ENCODE peak calls at places on chromosomes 6 and 20, in five cellular contexts. L is GM12891, G is breast epithelium, Z is HCT116, T is GM12892. D is an unnamed sample.
A peak's percentile ranks its signal among the peaks of the same experiment; 100 is the strongest.

GRCh38 chr20:46699651-46700359 is 9.6 kb upstream of the SLC2A10 start:
- DNase-seq in L (no peak), G (no peak), Z (no peak), T (no peak), D (no peak)

GRCh38 chr6:150229775-150230561 is 87.1 kb downstream of the PPP1R14C start:
- DNase-seq in L (no peak), G (no peak), Z (no peak), T (no peak), D (no peak)

GRCh38 chr6:2097464-2097863 is 147.9 kb downstream of the GMDS start:
- DNase-seq in L (no peak), G (no peak), Z (no peak), T (no peak), D (no peak)

GRCh38 chr20:7085448-7085847 is 318.0 kb downstream of the BMP2 start:
- DNase-seq in L (no peak), G (no peak), Z (no peak), T (no peak), D (no peak)

GRCh38 chr6:168221497-168222079 is 98.0 kb downstream of the DACT2 start:
- DNase-seq in L (no peak), G (peak; percentile 32), Z (no peak), T (no peak), D (no peak)

GRCh38 chr6:7726416-7727149 is 684 bp downstream of the BMP6 start:
- DNase-seq in L (peak; percentile 37), G (no peak), Z (no peak), T (peak; percentile 42), D (no peak)

GRCh38 chr20:9079038-9079731 is 10.3 kb downstream of the PLCB4 start:
- DNase-seq in L (no peak), G (no peak), Z (no peak), T (no peak), D (no peak)

GRCh38 chr20:30168800-30169138 is 1088.7 kb upstream of the DEFB115 start:
- DNase-seq in L (no peak), G (no peak), Z (no peak), T (no peak), D (no peak)

GRCh38 chr6:128672023-128672422 is 151.6 kb upstream of the PTPRK start:
- DNase-seq in L (no peak), G (no peak), Z (no peak), T (no peak), D (no peak)

GRCh38 chr6:84309336-84309735 is 81.9 kb upstream of the CEP162 start:
- DNase-seq in L (no peak), G (no peak), Z (no peak), T (no peak), D (no peak)

GRCh38 chr6:25257686-25258348 is 21.4 kb upstream of the CARMIL1 start:
- DNase-seq in L (no peak), G (no peak), Z (no peak), T (no peak), D (no peak)

GRCh38 chr20:8764289-8764962 is 304.5 kb upstream of the PLCB4 start:
- DNase-seq in L (no peak), G (no peak), Z (no peak), T (no peak), D (peak; percentile 55)

GRCh38 chr20:48295445-48295903 is 510.2 kb upstream of the SULF2 start:
- DNase-seq in L (no peak), G (peak; percentile 43), Z (peak; percentile 79), T (no peak), D (no peak)

GRCh38 chr6:32843321-32843978 is 397 bp downstream of the PSMB8 start:
- DNase-seq in L (no peak), G (no peak), Z (no peak), T (no peak), D (peak; percentile 15)

GRCh38 chr20:63457737-63458136 is 14.7 kb downstream of the KCNQ2 start:
- DNase-seq in L (no peak), G (peak; percentile 26), Z (no peak), T (no peak), D (no peak)

GRCh38 chr6:150373260-150373701 is 4.5 kb downstream of the IYD start:
- DNase-seq in L (no peak), G (no peak), Z (no peak), T (no peak), D (no peak)

GRCh38 chr6:36757206-36757605 is 59.6 kb downstream of the RAB44 start:
- DNase-seq in L (no peak), G (no peak), Z (no peak), T (no peak), D (no peak)

GRCh38 chr6:165925474-165926156 is 242.0 kb downstream of the TBXT start:
- DNase-seq in L (no peak), G (no peak), Z (no peak), T (no peak), D (no peak)

GRCh38 chr20:32820000-32820697 is 395 bp downstream of the MAPRE1 start:
- DNase-seq in L (peak; percentile 75), G (peak; percentile 41), Z (peak; percentile 15), T (peak; percentile 72), D (peak; percentile 61)

GRCh38 chr20:8223096-8223870 is 91.2 kb downstream of the PLCB1 start:
- DNase-seq in L (no peak), G (no peak), Z (no peak), T (no peak), D (no peak)

GRCh38 chr6:75481936-75482593 is 11.5 kb downstream of the FILIP1 start:
- DNase-seq in L (no peak), G (no peak), Z (no peak), T (no peak), D (no peak)

GRCh38 chr20:20404546-20405092 is 36.7 kb downstream of the INSM1 start:
- DNase-seq in L (no peak), G (no peak), Z (no peak), T (no peak), D (no peak)

DNA sequence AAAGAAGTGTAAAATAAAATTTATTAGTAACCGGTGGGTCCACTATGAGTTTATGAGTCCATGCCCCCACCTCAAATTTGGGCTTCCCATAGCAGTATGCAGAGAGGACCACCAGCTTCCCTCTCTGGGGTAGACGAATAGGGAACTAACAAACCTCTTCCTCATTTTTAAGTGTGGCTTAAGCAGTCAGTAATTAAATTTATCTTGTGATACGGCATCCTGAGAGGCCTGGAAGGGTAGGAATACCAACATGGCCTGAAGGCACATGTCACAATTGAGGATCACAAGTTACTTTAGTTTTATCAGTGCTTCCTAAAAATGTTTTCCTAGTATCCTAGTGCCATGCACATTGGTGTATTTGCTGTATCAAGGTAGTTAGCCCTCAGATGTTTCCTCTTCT is 239.9 kb downstream of the HIVEP2 start:
- DNase-seq in L (no peak), G (no peak), Z (no peak), T (no peak), D (no peak)
- TF ChIP-seq POLR2A in L (no peak), G (no peak), Z (no peak), T (no peak), D (no peak)

DNA sequence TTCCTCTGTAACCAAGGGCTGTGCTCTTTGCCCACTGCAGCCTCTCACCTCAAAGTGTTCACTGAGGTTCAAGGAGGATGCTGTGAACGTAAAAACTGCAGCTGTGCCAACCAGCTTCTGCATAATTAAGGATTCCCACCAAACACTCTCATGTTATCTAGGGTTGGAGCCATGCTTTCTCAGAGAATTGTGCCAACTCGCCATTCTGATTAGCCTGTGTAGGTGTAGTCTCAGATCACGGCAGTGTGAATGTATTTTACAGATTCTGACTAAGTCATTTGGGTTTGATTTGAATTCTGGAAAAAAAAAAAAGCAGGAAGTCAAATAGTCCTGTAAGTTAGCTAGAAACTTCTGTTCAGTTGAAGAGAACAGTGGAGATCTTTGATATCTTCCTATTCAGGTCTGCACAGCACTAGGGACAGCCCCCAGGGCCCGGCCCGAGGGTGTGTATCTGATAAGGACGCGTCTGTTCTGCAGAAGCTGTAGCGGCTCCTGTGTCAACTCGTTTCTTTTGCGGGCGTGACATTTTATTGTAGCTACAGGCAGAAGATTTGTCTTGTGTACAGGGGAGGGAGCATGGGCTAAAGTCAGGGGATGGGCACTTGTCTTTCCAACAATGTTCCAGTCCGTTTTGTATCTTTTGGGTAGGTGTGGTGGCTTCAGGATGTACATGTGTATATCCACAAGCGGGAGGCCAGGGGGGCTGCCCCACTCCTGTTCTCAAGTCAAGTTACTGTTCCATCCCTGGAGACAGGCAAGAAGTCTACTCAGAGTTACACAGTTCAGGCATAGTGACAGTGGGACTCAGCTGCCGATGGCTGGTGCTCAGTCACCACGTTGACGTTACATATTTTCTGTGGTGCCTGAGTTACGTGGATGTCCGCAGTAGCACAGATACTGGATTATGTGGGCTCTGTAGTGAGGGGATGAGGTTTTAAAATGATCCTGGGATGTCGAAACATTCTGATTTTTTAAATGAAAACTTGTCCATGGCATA is 12.4 kb downstream of the IRF4 start:
- DNase-seq in L (no peak), G (no peak), Z (no peak), T (no peak), D (no peak)
- TF ChIP-seq POLR2AphosphoS5 in L (peak; percentile 86), G (no peak), Z (no peak), T (peak; percentile 75), D (no peak)

DNA sequence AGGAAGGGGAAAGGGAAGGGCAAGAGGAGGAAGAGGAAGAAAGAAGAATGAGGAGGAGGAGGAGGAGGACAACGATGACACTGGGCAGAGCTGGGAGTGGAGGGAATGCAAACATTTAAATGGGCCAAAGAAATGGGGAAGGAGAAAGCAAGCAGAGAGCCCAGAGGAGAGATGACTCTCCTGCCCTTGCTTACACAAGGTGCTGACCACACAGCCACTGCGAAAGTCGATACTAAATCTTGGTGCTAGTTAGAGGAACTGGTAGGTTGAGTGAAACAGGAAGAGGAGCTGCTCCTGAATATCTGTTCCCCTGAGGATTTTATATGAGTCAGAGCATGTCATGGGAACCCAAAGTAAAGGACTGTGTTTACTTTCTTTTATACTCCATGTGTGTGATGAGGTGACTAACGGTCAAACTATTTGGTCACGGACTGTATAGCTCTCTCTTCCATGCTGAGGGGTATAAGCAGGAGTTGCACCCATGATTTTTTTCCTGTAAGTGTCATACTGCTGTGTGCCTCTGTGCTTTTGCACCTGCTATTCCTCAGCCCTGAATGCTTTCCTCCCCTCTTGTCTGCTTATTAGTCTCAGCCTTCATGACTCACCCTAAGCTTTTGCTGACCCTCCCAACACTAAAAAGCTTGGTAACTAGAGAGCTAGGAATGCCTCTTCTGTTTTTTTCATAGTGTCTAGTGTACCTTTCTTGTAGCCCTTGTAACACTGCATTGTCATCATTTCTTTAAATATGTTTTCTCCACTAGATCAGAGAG is 9.5 kb upstream of the PAQR8 start:
- DNase-seq in L (no peak), G (peak; percentile 19), Z (peak; percentile 82), T (no peak), D (peak; percentile 63)
- TF ChIP-seq POLR2A in L (no peak), G (no peak), Z (no peak), T (no peak), D (no peak)

GRCh38 chr6:138105446-138105845 is 1.8 kb downstream of the PERP start:
- DNase-seq in L (no peak), G (peak; percentile 71), Z (no peak), T (no peak), D (peak; percentile 67)
- TF ChIP-seq POLR2AphosphoS5 in L (no peak), G (no peak), Z (no peak), T (no peak), D (peak; percentile 45)

GRCh38 chr6:158869604-158870417 is 50.6 kb upstream of the EZR start:
- DNase-seq in L (peak; percentile 85), G (peak; percentile 93), Z (peak; percentile 99), T (peak; percentile 93), D (peak; percentile 92)
- TF ChIP-seq POLR2A in L (peak; percentile 90), G (peak; percentile 49), Z (peak; percentile 92), T (peak; percentile 83), D (peak; percentile 77)